ENCODE peak calls at places on chromosomes 4 and X, in seven cellular contexts. M, J, L, X, P, T and U are unnamed samples.

GRCh38 chrX:38811515-38812239 is 10.4 kb downstream of the MID1IP1 start:
- DNase-seq in M (no peak), J (no peak), L (no peak), X (no peak), P (no peak), T (no peak), U (no peak)

GRCh38 chrX:70498129-70498528 is 53.5 kb downstream of the DLG3 start:
- DNase-seq in M (no peak), J (no peak), L (no peak), X (no peak), P (no peak), T (no peak), U (no peak)

GRCh38 chr4:2482693-2483092 is 13.8 kb downstream of the RNF4 start:
- DNase-seq in M (no peak), J (no peak), L (peak), X (no peak), P (peak), T (peak), U (no peak)

GRCh38 chr4:182141623-182142022 is 101.6 kb upstream of the TENM3 start:
- DNase-seq in M (no peak), J (no peak), L (no peak), X (no peak), P (no peak), T (no peak), U (no peak)

GRCh38 chr4:152348670-152349069 is 187.2 kb downstream of the FBXW7 start:
- DNase-seq in M (no peak), J (no peak), L (peak), X (no peak), P (no peak), T (no peak), U (peak)

GRCh38 chr4:164464313-164464712 is 289.6 kb upstream of the SMIM31 start:
- DNase-seq in M (no peak), J (no peak), L (no peak), X (no peak), P (no peak), T (no peak), U (no peak)

GRCh38 chr4:153115322-153116100 is 88.7 kb upstream of the TRIM2 start:
- DNase-seq in M (no peak), J (peak), L (peak), X (peak), P (peak), T (peak), U (no peak)

GRCh38 chr4:32847466-32847865 is 2127.3 kb downstream of the PCDH7 start:
- DNase-seq in M (no peak), J (no peak), L (peak), X (no peak), P (no peak), T (peak), U (no peak)

GRCh38 chr4:97646997-97647396 is 496.3 kb downstream of the STPG2 start:
- DNase-seq in M (no peak), J (no peak), L (peak), X (no peak), P (no peak), T (peak), U (no peak)

GRCh38 chr4:40227284-40227683 is 30.5 kb downstream of the RHOH start:
- DNase-seq in M (no peak), J (no peak), L (no peak), X (no peak), P (no peak), T (no peak), U (no peak)

GRCh38 chr4:52750819-52751348 is 341 bp downstream of the ERVMER34-1 start:
- DNase-seq in M (peak), J (peak), L (peak), X (peak), P (no peak), T (no peak), U (no peak)

GRCh38 chrX:154040307-154040756 is 20.6 kb upstream of the IRAK1 start:
- DNase-seq in M (no peak), J (no peak), L (peak), X (no peak), P (peak), T (peak), U (no peak)

GRCh38 chr4:72666910-72667309 is 97.9 kb upstream of the ADAMTS3 start:
- DNase-seq in M (no peak), J (no peak), L (no peak), X (no peak), P (no peak), T (no peak), U (no peak)

GRCh38 chrX:101108293-101108692 is 10.3 kb downstream of the CENPI start:
- DNase-seq in M (no peak), J (no peak), L (peak), X (no peak), P (peak), T (peak), U (no peak)

GRCh38 chr4:3388461-3389185 is 53.1 kb upstream of the HGFAC start:
- DNase-seq in M (peak), J (no peak), L (peak), X (no peak), P (peak), T (peak), U (no peak)

GRCh38 chrX:150690126-150690525 is 3.1 kb upstream of the MTMR1 start:
- DNase-seq in M (no peak), J (peak), L (peak), X (peak), P (peak), T (peak), U (no peak)

GRCh38 chrX:56728321-56728720 is 722 bp upstream of the NBDY start:
- DNase-seq in M (no peak), J (peak), L (peak), X (no peak), P (no peak), T (peak), U (peak)

GRCh38 chr4:86788826-86789225 is 60.4 kb downstream of the SLC10A6 start:
- DNase-seq in M (no peak), J (no peak), L (no peak), X (no peak), P (no peak), T (no peak), U (peak)

DNA sequence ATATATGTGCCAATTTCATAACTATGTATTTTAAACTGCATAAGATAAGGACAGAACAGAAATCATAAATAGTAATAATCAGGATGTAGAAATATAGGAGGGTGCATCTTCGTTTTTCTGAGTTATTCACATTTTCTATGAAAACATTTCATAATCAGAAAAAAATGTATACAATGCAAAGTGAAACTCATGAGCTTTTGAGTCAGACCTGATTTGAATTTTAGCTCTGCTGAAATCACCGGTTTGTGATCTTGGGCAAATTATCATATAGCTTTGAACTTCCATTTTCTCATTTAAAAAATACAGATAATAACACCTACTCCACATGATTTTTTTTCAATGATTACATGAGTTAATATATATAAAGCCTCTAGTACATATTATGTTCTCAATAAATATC is 106.9 kb downstream of the KDR start:
- DNase-seq in M (no peak), J (no peak), L (no peak), X (no peak), P (no peak), T (peak), U (no peak)
- H3K4me3 ChIP-seq in M (no peak), J (no peak), L (no peak), X (no peak), P (no peak), T (no peak), U (no peak)

GRCh38 chrX:41877167-41877566 is 46.2 kb downstream of the CASK start:
- DNase-seq in M (no peak), J (peak), L (no peak), X (no peak), P (no peak), T (no peak), U (no peak)

GRCh38 chrX:41870719-41871151 is 52.6 kb downstream of the CASK start:
- DNase-seq in M (peak), J (peak), L (no peak), X (no peak), P (no peak), T (no peak), U (no peak)

GRCh38 chrX:41875142-41875541 is 48.2 kb downstream of the CASK start:
- DNase-seq in M (no peak), J (no peak), L (no peak), X (no peak), P (peak), T (peak), U (no peak)
- H3K4me3 ChIP-seq in M (no peak), J (no peak), L (no peak), X (no peak), P (no peak), T (no peak), U (no peak)

DNA sequence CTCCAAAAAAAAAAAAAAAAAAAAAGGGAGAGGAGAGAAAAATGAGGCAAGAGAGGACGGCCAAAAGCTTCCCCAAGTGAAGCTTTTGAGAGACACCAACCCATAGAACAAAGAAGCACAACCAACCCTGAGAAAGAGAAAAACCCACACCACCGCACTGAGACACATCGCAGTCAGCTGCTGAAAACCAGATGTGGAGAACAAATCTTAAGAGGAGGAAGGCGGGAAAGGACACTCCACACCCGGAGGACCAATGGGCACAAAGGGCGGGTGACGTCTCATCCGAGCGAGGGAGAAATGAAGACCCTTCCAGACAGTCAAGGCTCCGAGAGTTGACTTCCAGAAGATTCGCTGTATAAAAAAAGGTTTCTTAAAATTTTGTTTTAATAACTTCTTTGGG is 112.1 kb downstream of the AFAP1 start:
- DNase-seq in M (no peak), J (no peak), L (peak), X (no peak), P (peak), T (no peak), U (no peak)
- H3K4me3 ChIP-seq in M (no peak), J (no peak), L (no peak), X (no peak), P (peak), T (no peak), U (no peak)

GRCh38 chr4:1348014-1348513 is 1.1 kb downstream of the UVSSA start:
- DNase-seq in M (peak), J (no peak), L (no peak), X (no peak), P (no peak), T (no peak), U (no peak)
- H3K4me3 ChIP-seq in M (peak), J (peak), L (peak), X (peak), P (peak), T (peak), U (peak)

GRCh38 chr4:1353186-1354055 is 6.4 kb downstream of the UVSSA start:
- DNase-seq in M (no peak), J (no peak), L (no peak), X (no peak), P (no peak), T (no peak), U (no peak)
- H3K4me3 ChIP-seq in M (no peak), J (no peak), L (no peak), X (no peak), P (no peak), T (no peak), U (no peak)

GRCh38 chr4:100391913-100392312 is 125.9 kb downstream of the EMCN start:
- DNase-seq in M (no peak), J (no peak), L (peak), X (no peak), P (peak), T (peak), U (no peak)

GRCh38 chr4:100391086-100391485 is 126.7 kb downstream of the EMCN start:
- DNase-seq in M (no peak), J (no peak), L (no peak), X (no peak), P (no peak), T (no peak), U (no peak)

GRCh38 chr4:100386270-100386669 is 131.6 kb downstream of the EMCN start:
- DNase-seq in M (no peak), J (no peak), L (no peak), X (no peak), P (no peak), T (no peak), U (no peak)
- H3K4me3 ChIP-seq in M (no peak), J (no peak), L (no peak), X (no peak), P (no peak), T (no peak), U (no peak)

GRCh38 chr4:146182450-146182849 is 6.9 kb downstream of the LSM6 start:
- DNase-seq in M (no peak), J (no peak), L (no peak), X (no peak), P (no peak), T (no peak), U (no peak)
- H3K4me3 ChIP-seq in M (no peak), J (no peak), L (no peak), X (no peak), P (no peak), T (no peak), U (no peak)

GRCh38 chr4:13892739-13893105 is 265.2 kb upstream of the BOD1L1 start:
- DNase-seq in M (no peak), J (peak), L (no peak), X (no peak), P (no peak), T (peak), U (no peak)

GRCh38 chr4:13893221-13893620 is 265.7 kb upstream of the BOD1L1 start:
- DNase-seq in M (no peak), J (no peak), L (peak), X (no peak), P (peak), T (no peak), U (no peak)

GRCh38 chr4:13891544-13891939 is 264.0 kb upstream of the BOD1L1 start:
- DNase-seq in M (no peak), J (no peak), L (peak), X (no peak), P (peak), T (no peak), U (no peak)

GRCh38 chr4:13887010-13887409 is 259.5 kb upstream of the BOD1L1 start:
- DNase-seq in M (no peak), J (no peak), L (no peak), X (no peak), P (no peak), T (no peak), U (no peak)

DNA sequence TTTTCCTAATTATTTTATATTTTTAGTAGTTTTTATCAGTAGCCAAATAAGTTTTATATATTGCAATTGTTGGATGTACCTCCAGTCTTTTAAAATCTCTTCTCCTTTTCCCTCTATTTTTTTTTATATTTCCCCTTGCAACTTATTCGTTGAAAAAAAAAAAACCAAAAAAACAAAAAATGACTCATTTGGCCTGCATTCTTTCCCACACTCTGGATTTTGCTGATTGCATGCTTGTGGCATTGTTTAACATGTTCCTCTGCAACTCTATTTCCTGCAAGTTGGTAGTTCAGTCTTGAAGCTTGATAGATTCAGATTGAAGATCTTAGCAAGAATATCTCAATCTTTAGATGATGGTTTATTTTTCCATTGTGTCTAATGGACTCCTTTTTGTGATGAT is 260.6 kb upstream of the BOD1L1 start:
- DNase-seq in M (no peak), J (peak), L (peak), X (no peak), P (peak), T (peak), U (no peak)
- H3K4me3 ChIP-seq in M (no peak), J (no peak), L (no peak), X (no peak), P (no peak), T (no peak), U (no peak)